ENCODE peak calls at places on chromosomes 2 and 18, in eight cellular contexts. B is GM23248, O is small intestine, F is fibroblast of lung, Y is mammary epithelial cell, R is endothelial cell of umbilical vein, J is HCT116, M is psoas muscle. T is an unnamed sample.
A peak's percentile ranks its signal among the peaks of the same experiment; 100 is the strongest.

GRCh38 chr2:234910186-234910679 is 41.6 kb upstream of the SH3BP4 start:
- DNase-seq in M (no peak), B (no peak), O (no peak), F (no peak), R (no peak), J (no peak), Y (no peak), T (no peak)

GRCh38 chr2:177682768-177683472 is 290.3 kb downstream of the AGPS start:
- DNase-seq in B (no peak), F (no peak), M (no peak), O (no peak), R (no peak), Y (no peak), J (no peak), T (no peak)

GRCh38 chr2:33019796-33020195 is 73.0 kb downstream of the LTBP1 start:
- DNase-seq in R (no peak), O (no peak), F (no peak), M (no peak), B (no peak), J (no peak), Y (no peak), T (no peak)

GRCh38 chr2:135904590-135904989 is 28.3 kb upstream of the MCM6 start:
- DNase-seq in F (peak; percentile 39), B (peak; percentile 71), Y (peak; percentile 36), R (no peak), M (no peak), O (peak; percentile 4), J (no peak), T (no peak)

GRCh38 chr2:173903611-173904394 is 61.4 kb downstream of the SP3 start:
- DNase-seq in M (no peak), B (peak; percentile 48), J (no peak), F (peak; percentile 49), R (no peak), O (no peak), Y (no peak), T (no peak)

GRCh38 chr2:68828887-68829708 is 42.1 kb downstream of the BMP10 start:
- DNase-seq in J (peak; percentile 6), Y (peak; percentile 88), M (peak; percentile 94), B (peak; percentile 90), F (peak; percentile 95), O (peak; percentile 87), R (peak; percentile 99), T (peak; percentile 96)

GRCh38 chr18:48657446-48658120 is 118.8 kb downstream of the CTIF start:
- DNase-seq in R (no peak), F (no peak), J (no peak), B (peak; percentile 60), Y (no peak), O (no peak), M (no peak), T (no peak)

GRCh38 chr2:6883448-6884122 is 6.0 kb downstream of the RSAD2 start:
- DNase-seq in Y (no peak), B (no peak), J (no peak), O (no peak), R (no peak), M (no peak), F (no peak), T (peak; percentile 56)

GRCh38 chr2:156486175-156486574 is 50.0 kb downstream of the GPD2 start:
- DNase-seq in F (peak; percentile 64), R (peak; percentile 14), M (no peak), B (no peak), O (no peak), Y (peak; percentile 13), J (no peak), T (no peak)

GRCh38 chr2:226795281-226796011 is 4.2 kb downstream of the IRS1 start:
- DNase-seq in O (no peak), R (no peak), J (no peak), M (peak; percentile 40), Y (peak; percentile 48), B (peak; percentile 77), F (peak; percentile 40), T (peak; percentile 10)

GRCh38 chr2:196486145-196486544 is 153.4 kb upstream of the CCDC150 start:
- DNase-seq in O (no peak), F (no peak), M (no peak), R (no peak), J (no peak), B (peak; percentile 30), Y (no peak), T (no peak)

GRCh38 chr2:237711458-237712150 is 84.2 kb downstream of the LRRFIP1 start:
- DNase-seq in R (no peak), Y (no peak), J (no peak), F (no peak), B (no peak), O (no peak), M (no peak), T (no peak)

GRCh38 chr2:214244847-214245246 is 166.0 kb upstream of the VWC2L start:
- DNase-seq in O (no peak), J (no peak), B (peak; percentile 50), F (no peak), Y (no peak), R (no peak), M (no peak), T (no peak)

GRCh38 chr18:6729247-6730091 is at the start of gene ARHGAP28:
- DNase-seq in B (peak; percentile 65), O (peak; percentile 85), F (peak; percentile 97), M (peak; percentile 81), Y (peak; percentile 89), J (no peak), R (peak; percentile 96), T (peak; percentile 79)

GRCh38 chr18:64131314-64131713 is 17.6 kb downstream of the LINC00305 start:
- DNase-seq in Y (no peak), R (no peak), M (no peak), J (no peak), O (no peak), B (no peak), F (no peak), T (no peak)

GRCh38 chr2:72837171-72837570 is 11.3 kb upstream of the EXOC6B start:
- DNase-seq in F (peak; percentile 31), Y (no peak), R (no peak), J (no peak), M (no peak), B (peak; percentile 50), O (no peak), T (no peak)

GRCh38 chr2:112841399-112842044 is 4.9 kb upstream of the IL1B start:
- DNase-seq in F (no peak), O (no peak), Y (no peak), B (no peak), J (no peak), R (no peak), M (no peak), T (no peak)

GRCh38 chr2:28624798-28625701 is 126.6 kb upstream of the PPP1CB start:
- DNase-seq in F (peak; percentile 81), B (peak; percentile 40), O (peak; percentile 66), Y (no peak), J (no peak), M (peak; percentile 63), R (no peak), T (peak; percentile 61)

GRCh38 chr2:119242276-119243119 is 18.9 kb downstream of the STEAP3 start:
- DNase-seq in Y (no peak), R (no peak), M (no peak), O (no peak), B (no peak), J (no peak), F (no peak), T (no peak)

DNA sequence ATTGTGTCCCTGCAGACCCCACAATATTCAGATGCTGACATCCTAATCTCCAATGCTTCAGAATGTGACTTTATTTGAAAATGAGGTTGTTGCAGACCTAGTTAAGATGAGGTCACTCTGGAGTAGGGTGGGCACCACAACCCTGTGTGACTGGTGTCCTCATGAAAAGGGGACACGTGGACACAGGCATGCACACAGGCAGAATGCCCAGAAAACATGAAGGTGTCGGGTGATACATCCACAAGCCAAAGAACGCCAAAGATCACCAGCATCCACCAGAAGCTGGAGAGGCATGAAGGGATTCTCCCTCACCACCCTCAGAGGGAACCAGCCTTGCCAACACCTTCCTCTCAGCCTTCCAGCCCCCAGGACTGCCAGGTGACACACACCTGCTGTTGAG is 69.3 kb downstream of the AFF3 start:
- DNase-seq in B (no peak), O (no peak), M (no peak), F (no peak), R (no peak), J (no peak), Y (no peak), T (peak; percentile 11)
- H3K4me1 ChIP-seq in B (no peaks in the 10 kb centered on the region), O (no peaks in the 10 kb centered on the region), M (no peaks in the 10 kb centered on the region), F (no peaks in the 10 kb centered on the region), R (no peaks in the 10 kb centered on the region), J (no peaks in the 10 kb centered on the region), Y (no peaks in the 10 kb centered on the region), T (peaks cover 10% of the 10 kb centered on the region)

GRCh38 chr18:37524546-37525301 is 40.9 kb downstream of the CELF4 start:
- DNase-seq in R (no peak), B (no peak), Y (no peak), M (no peak), O (no peak), F (no peak), J (no peak), T (no peak)
- H3K27me3 ChIP-seq in R (peaks cover 24% of the 10 kb centered on the region), B (peaks cover 37% of the 10 kb centered on the region), Y (peaks cover 8% of the 10 kb centered on the region), M (peaks cover 63% of the 10 kb centered on the region), O (no peaks in the 10 kb centered on the region), F (peaks cover 8% of the 10 kb centered on the region), J (peaks cover 32% of the 10 kb centered on the region), T (peaks cover 78% of the 10 kb centered on the region)

DNA sequence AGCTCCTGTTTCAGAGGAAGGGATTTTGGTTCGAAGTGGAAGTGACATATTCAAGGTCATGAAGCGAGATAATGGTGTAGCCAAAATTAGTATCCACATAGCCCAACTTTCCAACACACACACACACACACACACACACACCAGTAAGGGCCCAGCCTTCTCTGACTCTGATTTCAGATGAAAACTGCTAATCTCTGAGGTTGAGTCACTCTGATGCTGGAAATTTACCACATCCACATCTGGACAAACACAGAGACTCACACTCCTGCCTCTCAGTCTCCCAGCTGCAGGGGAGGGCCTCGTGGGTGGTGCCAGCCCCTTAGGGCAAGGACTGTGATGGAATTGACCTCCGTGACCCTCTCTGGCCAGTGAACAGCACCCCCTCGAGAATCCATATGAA is 29.0 kb upstream of the SLC35F6 start:
- DNase-seq in O (no peak), J (no peak), Y (peak; percentile 75), B (peak; percentile 90), F (peak; percentile 96), R (no peak), M (no peak), T (no peak)
- H3K4me1 ChIP-seq in O (no peaks in the 10 kb centered on the region), J (no peaks in the 10 kb centered on the region), Y (no peaks in the 10 kb centered on the region), B (no peaks in the 10 kb centered on the region), F (peaks cover 6% of the 10 kb centered on the region), R (peaks cover 3% of the 10 kb centered on the region), M (no peaks in the 10 kb centered on the region), T (peaks cover 14% of the 10 kb centered on the region)

GRCh38 chr2:53463771-53464726 is 303.6 kb upstream of the CHAC2 start:
- DNase-seq in J (no peak), R (no peak), F (no peak), M (no peak), B (no peak), Y (no peak), O (no peak), T (no peak)

GRCh38 chr2:53473236-53473635 is 294.4 kb upstream of the CHAC2 start:
- DNase-seq in R (no peak), B (peak; percentile 10), J (no peak), Y (no peak), M (no peak), O (peak; percentile 1), F (no peak), T (no peak)

DNA sequence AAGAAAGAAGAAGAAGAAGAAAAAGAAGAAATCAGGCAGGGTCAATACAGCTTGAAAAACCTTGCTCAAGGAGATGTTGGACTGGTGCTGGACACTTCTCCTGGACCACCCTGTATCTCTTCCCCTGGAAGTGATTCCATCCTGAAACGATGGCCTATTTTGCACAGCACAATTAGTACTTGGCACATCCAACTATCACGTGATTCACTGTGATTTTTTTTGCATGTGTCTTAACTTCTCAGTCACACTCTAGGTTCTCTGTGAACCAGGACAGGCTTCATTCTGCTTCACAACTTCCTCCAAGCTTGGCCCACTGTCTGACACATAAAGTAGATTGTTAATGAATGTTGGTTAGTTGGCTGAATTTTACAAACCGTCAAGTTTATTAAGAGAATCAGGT is 300.1 kb upstream of the CHAC2 start:
- DNase-seq in M (no peak), F (no peak), R (no peak), O (no peak), J (no peak), B (no peak), Y (no peak), T (no peak)
- H3K27me3 ChIP-seq in M (no peaks in the 10 kb centered on the region), F (no peaks in the 10 kb centered on the region), R (no peaks in the 10 kb centered on the region), O (no peaks in the 10 kb centered on the region), J (no peaks in the 10 kb centered on the region), B (no peaks in the 10 kb centered on the region), Y (no peaks in the 10 kb centered on the region), T (no peaks in the 10 kb centered on the region)

T was measured in heart right ventricle.